ENCODE peak calls at places on chromosomes 12 and 14, in four cellular contexts. A is mesendoderm, U is trophoblast cell, F is H1. Q is an unnamed sample.

GRCh38 chr14:61632401-61633195 is 62.7 kb upstream of the HIF1A start:
- DNase-seq in F (no peak), A (no peak), U (no peak), Q (no peak)

GRCh38 chr14:55077691-55078151 is 26.3 kb downstream of the MAPK1IP1L start:
- DNase-seq in U (peak; percentile 86), F (no peak), A (no peak), Q (no peak)

GRCh38 chr12:107372229-107372658 is 278.9 kb upstream of the CRY1 start:
- DNase-seq in U (no peak), F (no peak), A (no peak), Q (no peak)

GRCh38 chr14:31405599-31406251 is 14.6 kb downstream of the HEATR5A start:
- DNase-seq in U (no peak), F (no peak), A (peak; percentile 15), Q (no peak)

GRCh38 chr12:97396989-97397388 is 65.6 kb upstream of the RMST start:
- DNase-seq in F (peak; percentile 50), U (no peak), A (peak; percentile 87), Q (peak; percentile 86)

GRCh38 chr12:27549231-27549800 is 25.3 kb downstream of the PPFIBP1 start:
- DNase-seq in U (peak; percentile 29), A (no peak), F (no peak), Q (no peak)

GRCh38 chr12:14272954-14273910 is 92.2 kb upstream of the ATF7IP start:
- DNase-seq in U (no peak), F (no peak), A (no peak), Q (no peak)

GRCh38 chr14:38522724-38523123 is 266.8 kb upstream of the CLEC14A start:
- DNase-seq in F (no peak), U (no peak), A (no peak), Q (no peak)

GRCh38 chr14:85093631-85094330 is 436.2 kb upstream of the FLRT2 start:
- DNase-seq in U (no peak), A (no peak), F (no peak), Q (no peak)

GRCh38 chr12:103848132-103848531 is 7.1 kb upstream of the NT5DC3 start:
- DNase-seq in F (no peak), U (no peak), A (no peak), Q (no peak)

GRCh38 chr12:76719171-76719631 is 44.7 kb upstream of the ZDHHC17 start:
- DNase-seq in U (no peak), F (no peak), A (no peak), Q (no peak)

GRCh38 chr12:76714861-76715260 is 49.1 kb upstream of the ZDHHC17 start:
- DNase-seq in A (no peak), U (no peak), F (no peak), Q (no peak)

GRCh38 chr12:76719642-76720041 is 44.3 kb upstream of the ZDHHC17 start:
- DNase-seq in F (no peak), U (peak; percentile 68), A (no peak), Q (no peak)

GRCh38 chr12:76714415-76714814 is 49.5 kb upstream of the ZDHHC17 start:
- DNase-seq in F (no peak), U (no peak), A (no peak), Q (no peak)

GRCh38 chr12:76720068-76720467 is 43.8 kb upstream of the ZDHHC17 start:
- DNase-seq in A (peak; percentile 80), U (peak; percentile 80), F (no peak), Q (no peak)
- H3K4ac ChIP-seq in A (peak overlapping the region; percentile 27), U (no peak overlapping the region), F (no peak overlapping the region), Q (no peak overlapping the region)

DNA sequence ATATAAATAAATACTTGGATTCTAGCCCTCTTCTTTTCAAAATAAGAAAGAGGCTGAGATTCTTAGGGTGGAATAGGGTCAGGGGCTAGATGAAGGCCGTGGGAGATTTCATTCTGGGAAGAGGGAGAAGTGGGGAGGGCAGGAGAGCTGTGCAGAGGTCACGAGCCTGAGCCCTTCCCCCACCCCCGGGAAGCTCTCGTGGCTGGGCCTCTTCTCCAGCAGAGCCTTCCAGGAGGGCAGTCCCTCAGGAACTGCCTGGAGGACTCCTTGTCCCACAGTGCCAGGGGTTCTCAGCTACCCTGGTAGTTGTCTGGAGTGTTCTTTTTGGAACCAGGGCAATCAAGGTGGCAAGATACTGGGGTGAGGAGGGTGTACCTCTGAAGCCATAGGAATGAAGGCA is 94.0 kb downstream of the ESR2 start:
- DNase-seq in A (peak; percentile 32), F (no peak), U (no peak), Q (no peak)
- H4K8ac ChIP-seq in A (no peak overlapping the region), F (no peak overlapping the region), U (peak overlapping the region; percentile 61), Q (no peak overlapping the region)

GRCh38 chr12:8698830-8699330 is 1.1 kb downstream of the RIMKLB start:
- DNase-seq in U (no peak), A (no peak), F (no peak), Q (no peak)
- H3K79me2 ChIP-seq in U (peaks cover 25% of the 10 kb centered on the region), A (peaks cover 44% of the 10 kb centered on the region), F (peaks cover 22% of the 10 kb centered on the region), Q (peaks cover 25% of the 10 kb centered on the region)

GRCh38 chr14:104082807-104083206 is 2.7 kb upstream of the ASPG start:
- DNase-seq in U (no peak), A (no peak), F (no peak), Q (no peak)
- H3K4ac ChIP-seq in U (no peak overlapping the region), A (no peak overlapping the region), F (no peak overlapping the region), Q (no peak overlapping the region)

GRCh38 chr14:43359317-43359716 is 1147.8 kb downstream of the FSCB start:
- DNase-seq in F (no peak), A (no peak), U (no peak), Q (no peak)
- H4K8ac ChIP-seq in F (peak overlapping the region; percentile 35), A (no peak overlapping the region), U (no peak overlapping the region), Q (no peak overlapping the region)

GRCh38 chr14:98791661-98792060 is 480.3 kb downstream of the BCL11B start:
- DNase-seq in A (no peak), F (no peak), U (no peak), Q (no peak)

GRCh38 chr14:98786456-98786855 is 485.5 kb downstream of the BCL11B start:
- DNase-seq in A (no peak), F (no peak), U (no peak), Q (no peak)

GRCh38 chr14:98798099-98798498 is 473.9 kb downstream of the BCL11B start:
- DNase-seq in A (no peak), U (no peak), F (no peak), Q (no peak)

GRCh38 chr14:98792171-98792570 is 479.8 kb downstream of the BCL11B start:
- DNase-seq in F (no peak), A (no peak), U (no peak), Q (no peak)
- H3K79me2 ChIP-seq in F (no peaks in the 10 kb centered on the region), A (no peaks in the 10 kb centered on the region), U (no peaks in the 10 kb centered on the region), Q (no peaks in the 10 kb centered on the region)

GRCh38 chr14:68649461-68650189 is 143.2 kb downstream of the ZFP36L1 start:
- DNase-seq in U (no peak), A (no peak), F (no peak), Q (peak; percentile 6)
- H3K4ac ChIP-seq in U (no peak overlapping the region), A (no peak overlapping the region), F (no peak overlapping the region), Q (no peak overlapping the region)

GRCh38 chr12:56118688-56119045 is 601 bp downstream of the ZC3H10 start:
- DNase-seq in A (no peak), U (no peak), F (no peak), Q (no peak)

GRCh38 chr12:56117778-56118687 is at the start of gene ZC3H10:
- DNase-seq in U (peak; percentile 99), A (peak; percentile 100), F (peak; percentile 100), Q (peak; percentile 100)

GRCh38 chr12:56116267-56117081 is at the start of gene RPL41:
- DNase-seq in A (peak; percentile 97), F (no peak), U (peak; percentile 94), Q (peak; percentile 95)

GRCh38 chr12:56114084-56114483 is 2.3 kb upstream of the RPL41 start:
- DNase-seq in U (no peak), F (no peak), A (no peak), Q (no peak)

DNA sequence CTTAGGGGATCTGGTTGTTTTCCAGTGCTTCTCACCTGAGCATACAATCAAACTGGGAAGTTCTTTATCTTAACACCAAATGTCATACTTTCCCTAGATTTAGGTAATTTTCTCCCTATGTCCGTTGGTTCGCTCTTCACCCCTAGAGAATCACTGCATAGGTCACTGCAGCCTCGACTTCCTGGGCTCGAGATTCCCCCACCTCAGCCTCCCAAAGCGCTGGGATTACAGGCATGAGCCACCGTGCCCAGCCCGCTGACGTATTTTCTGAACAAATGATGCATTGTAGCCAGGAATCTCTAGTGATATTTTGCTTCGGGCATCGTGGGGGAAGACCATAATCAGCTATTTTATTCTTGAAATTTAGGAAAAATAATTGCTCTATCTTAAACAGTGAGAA is 1.1 kb upstream of the RPL41 start:
- DNase-seq in F (no peak), A (peak; percentile 51), U (peak; percentile 27), Q (peak; percentile 59)
- H4K8ac ChIP-seq in F (no peak overlapping the region), A (no peak overlapping the region), U (peak overlapping the region; percentile 78), Q (no peak overlapping the region)

DNA sequence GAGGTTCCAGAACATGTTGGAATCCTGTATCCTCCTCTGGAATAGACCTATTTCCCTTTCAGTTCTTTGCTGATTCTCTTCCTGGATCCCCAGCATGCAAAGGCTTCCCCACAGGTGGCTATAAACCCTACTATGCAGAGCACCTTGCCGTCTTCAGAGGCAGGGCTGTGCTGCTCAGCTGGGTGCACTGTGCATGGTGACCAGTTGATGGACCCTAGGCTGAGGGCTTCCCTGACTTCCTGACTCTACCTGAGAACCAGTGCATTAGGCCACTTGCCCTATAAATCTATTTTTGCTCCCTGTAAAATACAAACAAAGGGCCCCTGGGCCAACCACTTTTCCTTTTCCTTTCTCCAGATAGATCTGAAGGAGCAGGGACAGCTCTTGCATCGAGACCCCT is 14.1 kb downstream of the ZNF219 start:
- DNase-seq in U (no peak), F (no peak), A (no peak), Q (no peak)
- H3K79me2 ChIP-seq in U (no peaks in the 10 kb centered on the region), F (no peaks in the 10 kb centered on the region), A (no peaks in the 10 kb centered on the region), Q (no peaks in the 10 kb centered on the region)